ENCODE peak calls at places on chromosomes 1 and 21, in seven cellular contexts. H is brain microvascular endothelial cell, I is testis, D is stomach, W is HCT116, A is SJCRH30, Z is body of pancreas. N is an unnamed sample. For H3K36me3, the result is how much of the 10 kb centered on the place peaks cover.

GRCh38 chr1:82646336-82646735 is 845.6 kb downstream of the ADGRL2 start:
- DNase-seq in D (no peak), A (no peak), Z (no peak), W (no peak), I (no peak), H (no peak), N (no peak)

GRCh38 chr21:17454315-17455027 is 58.4 kb upstream of the CXADR start:
- DNase-seq in A (peak), I (peak), Z (peak), D (no peak), H (peak), W (peak), N (peak)

GRCh38 chr1:53237638-53238037 is 680 bp downstream of the MAGOH start:
- DNase-seq in A (peak), H (no peak), I (no peak), D (no peak), W (no peak), Z (no peak), N (no peak)

GRCh38 chr1:45543599-45544417 is 6.8 kb upstream of the AKR1A1 start:
- DNase-seq in I (peak), Z (peak), W (no peak), H (no peak), D (peak), A (peak), N (no peak)

GRCh38 chr1:119611701-119612113 is 36.4 kb downstream of the ZNF697 start:
- DNase-seq in W (peak), I (peak), D (peak), Z (peak), A (peak), H (no peak), N (peak)

GRCh38 chr1:15368888-15369287 is 40.8 kb upstream of the EFHD2 start:
- DNase-seq in A (no peak), H (no peak), W (no peak), D (no peak), I (no peak), Z (no peak), N (no peak)

GRCh38 chr1:220045356-220046051 is 801 bp downstream of the EPRS1 start:
- DNase-seq in D (no peak), W (no peak), I (no peak), A (no peak), Z (no peak), H (no peak), N (no peak)

GRCh38 chr1:44464361-44464760 is 59.3 kb downstream of the RNF220 start:
- DNase-seq in H (peak), A (no peak), W (no peak), Z (no peak), I (no peak), D (no peak), N (no peak)

GRCh38 chr1:231934797-231935196 is 308.2 kb downstream of the DISC1 start:
- DNase-seq in I (peak), H (no peak), Z (peak), W (no peak), D (no peak), A (peak), N (peak)

GRCh38 chr1:40898434-40898900 is 36.3 kb upstream of the CITED4 start:
- DNase-seq in H (peak), D (peak), Z (peak), A (no peak), W (no peak), I (no peak), N (no peak)

GRCh38 chr1:40857737-40858136 is 4.4 kb downstream of the CITED4 start:
- DNase-seq in A (peak), I (no peak), H (no peak), D (no peak), W (no peak), Z (no peak), N (no peak)

GRCh38 chr21:42400525-42400924 is 3.2 kb upstream of the UBASH3A start:
- DNase-seq in D (no peak), W (no peak), I (no peak), Z (no peak), A (no peak), H (peak), N (no peak)

GRCh38 chr1:30417001-30417700 is 306.2 kb downstream of the MATN1 start:
- DNase-seq in D (peak), W (no peak), A (no peak), Z (no peak), I (no peak), H (no peak), N (no peak)

GRCh38 chr1:222441006-222441620 is 106.8 kb downstream of the HHIPL2 start:
- DNase-seq in I (peak), D (no peak), W (no peak), A (no peak), H (no peak), Z (no peak), N (no peak)

GRCh38 chr1:23601104-23601967 is 42.0 kb upstream of the ID3 start:
- DNase-seq in I (no peak), W (no peak), A (peak), H (no peak), Z (no peak), D (no peak), N (no peak)

GRCh38 chr1:90795396-90795795 is 78.3 kb upstream of the BARHL2 start:
- DNase-seq in Z (no peak), D (no peak), A (no peak), I (no peak), W (no peak), H (no peak), N (no peak)

GRCh38 chr1:161114556-161114955 is 3.3 kb downstream of the PFDN2 start:
- DNase-seq in W (no peak), Z (no peak), H (no peak), D (no peak), A (no peak), I (no peak), N (no peak)

GRCh38 chr1:27399251-27399885 is 6.9 kb downstream of the GPR3 start:
- DNase-seq in D (no peak), A (no peak), W (no peak), H (no peak), Z (no peak), I (no peak), N (no peak)

GRCh38 chr1:164787834-164788231 is 228.8 kb downstream of the PBX1 start:
- DNase-seq in W (no peak), H (no peak), D (no peak), Z (no peak), I (no peak), A (peak), N (no peak)

GRCh38 chr1:25126568-25126967 is 105.7 kb downstream of the SYF2 start:
- DNase-seq in Z (no peak), I (no peak), D (no peak), A (no peak), W (no peak), H (peak), N (no peak)

GRCh38 chr1:202568466-202569196 is 141.6 kb downstream of the SYT2 start:
- DNase-seq in H (no peak), I (no peak), D (no peak), A (no peak), Z (no peak), W (no peak), N (no peak)

GRCh38 chr1:108719654-108720435 is 7.1 kb downstream of the FNDC7 start:
- DNase-seq in I (no peak), A (peak), H (peak), W (peak), Z (no peak), D (no peak), N (peak)

GRCh38 chr1:240649733-240650700 is 38.1 kb upstream of the GREM2 start:
- DNase-seq in W (no peak), D (no peak), A (no peak), I (no peak), H (no peak), Z (no peak), N (no peak)

GRCh38 chr1:25011966-25012625 is 82.0 kb upstream of the RUNX3 start:
- DNase-seq in H (no peak), D (no peak), Z (no peak), A (no peak), I (no peak), W (no peak), N (no peak)

GRCh38 chr1:51063121-51063520 is 38.9 kb upstream of the C1orf185 start:
- DNase-seq in A (peak), D (no peak), Z (no peak), H (peak), W (peak), I (no peak), N (no peak)

GRCh38 chr1:33148615-33149014 is 33.2 kb downstream of the TRIM62 start:
- DNase-seq in D (no peak), I (no peak), H (no peak), Z (no peak), W (no peak), A (no peak), N (no peak)

GRCh38 chr21:18369115-18369514 is 34.5 kb downstream of the TMPRSS15 start:
- DNase-seq in I (peak), Z (no peak), W (no peak), D (no peak), H (no peak), A (peak), N (peak)

GRCh38 chr1:31765041-31765467 is 914 bp upstream of the ADGRB2 start:
- DNase-seq in A (peak), D (no peak), Z (no peak), I (peak), H (no peak), W (no peak), N (peak)

DNA sequence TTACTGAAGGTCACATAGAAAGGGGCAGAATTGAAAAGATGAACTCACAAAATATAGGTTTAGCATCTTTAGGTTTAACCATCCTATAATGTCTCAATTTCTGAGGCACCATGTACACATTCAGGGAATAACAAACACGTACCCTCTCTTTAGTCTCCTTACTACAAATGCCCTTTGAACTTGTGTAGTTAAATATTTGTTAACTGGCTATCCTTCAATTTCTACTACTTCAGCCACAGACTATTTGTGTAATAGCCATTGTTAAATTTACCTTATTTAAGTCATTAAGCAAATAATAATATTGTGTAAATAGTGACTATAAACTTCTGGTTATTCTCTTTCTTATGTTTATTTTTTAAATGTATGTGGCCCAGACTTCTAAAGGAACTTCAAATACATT is 600.5 kb downstream of the KCNT2 start:
- DNase-seq in I (no peak), D (no peak), W (no peak), A (no peak), H (no peak), Z (no peak), N (no peak)
- H3K36me3 ChIP-seq in I (under half), D (under half), W (under half), A (under half), H (under half), Z (under half), N (under half)

GRCh38 chr1:153921080-153921802 is 1.5 kb downstream of the GATAD2B start:
- DNase-seq in D (no peak), I (no peak), H (no peak), W (no peak), Z (no peak), A (no peak), N (no peak)
- H3K36me3 ChIP-seq in D (under half), I (under half), H (under half), W (under half), Z (under half), A (under half), N (under half)

DNA sequence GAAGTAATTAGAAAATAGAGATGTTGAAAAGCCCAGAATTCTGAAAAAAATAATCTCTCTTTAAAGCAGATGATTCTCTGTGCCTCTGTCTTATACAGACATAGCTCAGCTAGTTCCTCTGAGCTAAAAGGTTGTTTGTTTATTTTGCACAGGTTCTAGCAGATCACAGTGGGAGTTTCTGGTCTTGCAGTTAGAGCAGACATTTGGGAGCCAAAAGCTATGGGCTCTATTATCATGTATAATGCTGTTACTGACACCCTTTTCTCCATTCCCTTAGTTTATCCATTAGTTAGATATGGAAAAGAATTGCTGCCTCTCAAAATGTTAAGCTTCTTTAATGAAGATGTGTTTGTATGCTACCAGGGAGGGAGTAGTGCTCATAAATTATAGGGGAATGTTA is 20.5 kb upstream of the CD55 start:
- DNase-seq in I (no peak), W (no peak), D (no peak), A (no peak), Z (no peak), H (no peak), N (no peak)
- H3K36me3 ChIP-seq in I (under half), W (under half), D (under half), A (under half), Z (under half), H (under half), N (under half)

GRCh38 chr1:64679177-64679576 is 65.7 kb upstream of the RAVER2 start:
- DNase-seq in A (no peak), Z (peak), W (no peak), D (no peak), H (no peak), I (no peak), N (no peak)
- H3K36me3 ChIP-seq in A (under half), Z (under half), W (under half), D (half or more), H (under half), I (under half), N (under half)

DNA sequence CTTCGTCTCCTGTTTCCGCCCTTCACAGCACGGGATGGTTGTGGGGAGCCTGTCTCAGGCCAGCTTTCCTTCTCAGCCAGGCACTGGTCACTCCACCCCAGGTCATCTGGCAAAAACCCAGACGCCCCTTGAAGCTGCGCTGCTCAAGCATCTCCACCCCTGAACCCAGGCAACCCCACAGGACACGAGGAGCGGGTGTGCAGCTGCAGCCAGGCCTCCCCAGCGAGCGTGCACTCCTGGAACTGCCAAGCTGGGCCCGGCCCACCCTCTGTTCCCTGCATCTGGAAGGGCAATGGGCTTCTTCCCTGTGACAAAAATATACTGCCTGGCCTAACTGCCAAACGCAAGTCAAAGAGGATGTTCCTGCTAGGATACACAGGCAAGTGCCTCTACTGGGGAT is 39.7 kb downstream of the SLC66A1 start:
- DNase-seq in W (no peak), H (no peak), Z (no peak), I (peak), D (no peak), A (no peak), N (no peak)
- H3K36me3 ChIP-seq in W (under half), H (half or more), Z (under half), I (under half), D (half or more), A (under half), N (under half)

GRCh38 chr1:114723915-114724314 is 7.3 kb upstream of the NRAS start:
- DNase-seq in I (no peak), Z (no peak), W (no peak), D (no peak), H (no peak), A (no peak), N (no peak)
- H3K36me3 ChIP-seq in I (under half), Z (under half), W (half or more), D (half or more), H (half or more), A (half or more), N (half or more)

GRCh38 chr1:246544001-246544400 is 22.1 kb downstream of the TFB2M start:
- DNase-seq in A (no peak), W (no peak), I (no peak), H (no peak), Z (no peak), D (no peak), N (no peak)
- H3K36me3 ChIP-seq in A (under half), W (under half), I (under half), H (under half), Z (under half), D (half or more), N (half or more)

N was measured in BE2C.